ENCODE peak calls at places on chromosomes 13 and 19, in five cellular contexts. One of them, this sample, is unnamed.
A peak's percentile ranks its signal among the peaks of the same experiment; 100 is the strongest.

GRCh38 chr19:22595918-22596341 is 38.2 kb upstream of the ZNF492 start:
- DNase-seq in ovary: peak; percentile 71
- DNase-seq in transverse colon: no peak
- DNase-seq in GM12878: no peak
- DNase-seq in A549: no peak
- DNase-seq in this sample: no peak

GRCh38 chr19:43316591-43317319 is 36.7 kb upstream of the CD177 start:
- DNase-seq in transverse colon: peak; percentile 26
- DNase-seq in GM12878: no peak
- DNase-seq in A549: peak; percentile 32
- DNase-seq in ovary: no peak
- DNase-seq in this sample: no peak

GRCh38 chr13:42707003-42707402 is 74.4 kb upstream of the FAM216B start:
- DNase-seq in transverse colon: no peak
- DNase-seq in A549: no peak
- DNase-seq in ovary: no peak
- DNase-seq in GM12878: no peak
- DNase-seq in this sample: no peak

GRCh38 chr19:10074153-10074552 is 12.0 kb upstream of the SHFL start:
- DNase-seq in A549: no peak
- DNase-seq in transverse colon: no peak
- DNase-seq in GM12878: no peak
- DNase-seq in ovary: no peak
- DNase-seq in this sample: no peak

GRCh38 chr13:65275838-65276630 is 1954.1 kb downstream of the PCDH9 start:
- DNase-seq in ovary: no peak
- DNase-seq in GM12878: no peak
- DNase-seq in A549: no peak
- DNase-seq in transverse colon: no peak
- DNase-seq in this sample: no peak

GRCh38 chr19:42512743-42513304 is 15.5 kb downstream of the CEACAM1 start:
- DNase-seq in A549: no peak
- DNase-seq in GM12878: peak; percentile 71
- DNase-seq in transverse colon: no peak
- DNase-seq in ovary: no peak
- DNase-seq in this sample: no peak

GRCh38 chr13:81577601-81578000 is 1236.7 kb upstream of the SPRY2 start:
- DNase-seq in A549: no peak
- DNase-seq in GM12878: no peak
- DNase-seq in ovary: no peak
- DNase-seq in transverse colon: no peak
- DNase-seq in this sample: no peak

GRCh38 chr19:6481541-6482342 is at the start of gene DENND1C:
- DNase-seq in GM12878: peak; percentile 45
- DNase-seq in transverse colon: peak; percentile 66
- DNase-seq in A549: no peak
- DNase-seq in ovary: no peak
- DNase-seq in this sample: no peak

GRCh38 chr13:113403255-113404104 is 39.5 kb upstream of the GRTP1 start:
- DNase-seq in transverse colon: no peak
- DNase-seq in A549: no peak
- DNase-seq in GM12878: no peak
- DNase-seq in ovary: no peak
- DNase-seq in this sample: peak; percentile 71

GRCh38 chr13:23793711-23794110 is 95.5 kb downstream of the MIPEP start:
- DNase-seq in ovary: no peak
- DNase-seq in GM12878: no peak
- DNase-seq in transverse colon: no peak
- DNase-seq in A549: no peak
- DNase-seq in this sample: no peak

GRCh38 chr19:29785955-29786589 is 25.7 kb upstream of the CCNE1 start:
- DNase-seq in ovary: no peak
- DNase-seq in transverse colon: no peak
- DNase-seq in GM12878: no peak
- DNase-seq in A549: no peak
- DNase-seq in this sample: no peak

GRCh38 chr13:52405767-52406494 is at the start of gene THSD1:
- DNase-seq in A549: peak; percentile 40
- DNase-seq in ovary: peak; percentile 34
- DNase-seq in GM12878: no peak
- DNase-seq in transverse colon: peak; percentile 24
- DNase-seq in this sample: peak; percentile 77

GRCh38 chr13:80817979-80818378 is 477.1 kb upstream of the SPRY2 start:
- DNase-seq in A549: no peak
- DNase-seq in ovary: no peak
- DNase-seq in GM12878: no peak
- DNase-seq in transverse colon: no peak
- DNase-seq in this sample: no peak

GRCh38 chr19:28472843-28473242 is 740.1 kb downstream of the UQCRFS1 start:
- DNase-seq in transverse colon: peak; percentile 26
- DNase-seq in A549: no peak
- DNase-seq in GM12878: no peak
- DNase-seq in ovary: no peak
- DNase-seq in this sample: no peak

DNA sequence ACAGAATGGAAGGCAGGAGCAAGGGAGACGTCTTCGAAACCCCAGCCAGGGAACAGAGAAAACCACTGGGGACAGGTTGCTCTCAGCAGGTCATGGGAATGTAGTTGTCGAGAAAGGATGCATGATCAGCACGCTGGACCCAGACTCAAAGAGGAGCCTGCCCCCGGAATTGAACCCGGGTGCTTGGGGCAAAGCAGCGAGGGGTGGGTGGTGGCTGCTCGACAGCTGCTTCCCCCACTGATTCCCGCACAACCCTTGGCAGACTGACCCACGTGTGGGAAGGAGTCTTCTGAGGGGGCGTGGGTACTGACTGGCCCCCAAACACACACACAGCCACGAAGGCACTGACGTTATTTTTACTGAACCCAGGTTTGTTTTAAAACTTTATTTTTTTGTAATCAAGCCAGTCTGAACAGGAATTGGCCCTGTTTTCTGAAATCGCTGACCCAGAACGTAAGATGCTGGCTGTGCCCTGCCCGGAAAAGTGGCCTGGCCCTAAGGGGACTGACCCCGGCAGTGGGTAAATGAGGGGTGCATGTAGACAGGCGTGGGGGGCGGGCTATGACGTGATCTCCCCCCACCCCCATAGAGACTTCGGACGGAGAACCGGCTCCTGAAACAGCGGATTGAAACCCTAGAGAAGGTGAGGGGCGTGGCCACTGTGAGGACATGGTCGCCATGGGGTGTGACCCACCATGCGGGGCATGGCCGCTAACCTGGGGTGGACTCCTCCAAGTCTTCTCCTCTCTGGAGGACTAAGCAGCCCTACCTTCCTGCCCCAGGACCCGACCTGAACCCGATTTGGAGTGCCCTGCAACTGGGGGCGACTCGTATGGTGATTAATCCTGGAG is 18.5 kb downstream of the PRR36 start:
- DNase-seq in ovary: no peak
- DNase-seq in A549: no peak
- DNase-seq in GM12878: no peak
- DNase-seq in transverse colon: no peak
- DNase-seq in this sample: no peak
- TF ChIP-seq EP300 in ovary: no peak
- TF ChIP-seq EP300 in A549: no peak
- TF ChIP-seq EP300 in GM12878: no peak
- TF ChIP-seq EP300 in transverse colon: no peak
- TF ChIP-seq EP300 in this sample: no peak

GRCh38 chr19:7940841-7941240 is 2.6 kb downstream of the TIMM44 start:
- DNase-seq in ovary: no peak
- DNase-seq in A549: no peak
- DNase-seq in transverse colon: no peak
- DNase-seq in GM12878: no peak
- DNase-seq in this sample: no peak

GRCh38 chr19:7941895-7942596 is 1.4 kb downstream of the TIMM44 start:
- DNase-seq in GM12878: no peak
- DNase-seq in ovary: no peak
- DNase-seq in A549: no peak
- DNase-seq in transverse colon: no peak
- DNase-seq in this sample: no peak

GRCh38 chr19:7942981-7943443 is 454 bp downstream of the TIMM44 start:
- DNase-seq in ovary: no peak
- DNase-seq in A549: no peak
- DNase-seq in GM12878: no peak
- DNase-seq in transverse colon: no peak
- DNase-seq in this sample: peak; percentile 80

GRCh38 chr19:7944177-7944761 is 803 bp upstream of the TIMM44 start:
- DNase-seq in GM12878: peak; percentile 58
- DNase-seq in A549: peak; percentile 76
- DNase-seq in ovary: peak; percentile 82
- DNase-seq in transverse colon: peak; percentile 91
- DNase-seq in this sample: peak; percentile 91

GRCh38 chr19:7943444-7944176 is at the start of gene TIMM44:
- DNase-seq in ovary: peak; percentile 98
- DNase-seq in GM12878: peak; percentile 97
- DNase-seq in A549: peak; percentile 86
- DNase-seq in transverse colon: peak; percentile 99
- DNase-seq in this sample: peak; percentile 100
- TF ChIP-seq EP300 in ovary: peak; percentile 75
- TF ChIP-seq EP300 in GM12878: no peak
- TF ChIP-seq EP300 in A549: no peak
- TF ChIP-seq EP300 in transverse colon: no peak
- TF ChIP-seq EP300 in this sample: no peak

DNA sequence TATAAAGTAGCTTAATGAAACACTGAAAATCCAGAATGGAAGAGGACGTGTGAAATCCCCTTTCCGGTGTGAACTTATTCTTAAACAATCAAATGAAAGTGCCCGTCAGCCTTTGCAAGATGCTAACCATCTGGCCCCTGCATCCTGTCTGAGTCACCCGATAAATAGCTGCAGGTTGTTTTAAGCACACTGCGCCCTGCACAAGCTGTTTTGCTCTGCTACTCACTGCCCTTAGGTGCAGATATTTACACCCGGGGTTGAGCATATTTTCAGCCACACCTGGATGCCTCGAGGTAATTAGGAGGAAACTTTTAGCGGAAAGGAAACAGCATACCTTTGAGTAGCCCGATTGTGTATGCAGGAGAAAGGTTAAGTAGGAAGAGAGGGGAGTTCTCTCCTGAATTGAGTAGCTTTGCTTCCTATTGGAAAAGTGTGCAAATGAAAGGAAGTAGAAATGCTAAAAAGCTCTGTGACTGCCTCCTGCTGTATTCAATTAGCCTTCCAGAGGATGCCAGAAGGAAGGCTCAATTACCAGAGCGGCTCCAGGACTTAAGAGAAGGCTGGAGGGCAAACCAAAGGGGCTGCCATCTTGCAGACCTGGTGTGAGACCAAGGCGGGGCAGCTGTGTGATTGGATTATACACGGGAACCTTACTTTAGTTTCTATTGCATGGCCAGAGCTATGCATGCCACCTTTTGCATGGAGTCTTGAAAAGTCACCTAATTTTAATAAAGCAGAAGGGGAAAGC is 42.5 kb downstream of the IRS2 start:
- DNase-seq in A549: peak; percentile 6
- DNase-seq in transverse colon: peak; percentile 56
- DNase-seq in ovary: peak; percentile 46
- DNase-seq in GM12878: no peak
- DNase-seq in this sample: no peak
- TF ChIP-seq EP300 in A549: no peak
- TF ChIP-seq EP300 in transverse colon: no peak
- TF ChIP-seq EP300 in ovary: no peak
- TF ChIP-seq EP300 in GM12878: no peak
- TF ChIP-seq EP300 in this sample: no peak

DNA sequence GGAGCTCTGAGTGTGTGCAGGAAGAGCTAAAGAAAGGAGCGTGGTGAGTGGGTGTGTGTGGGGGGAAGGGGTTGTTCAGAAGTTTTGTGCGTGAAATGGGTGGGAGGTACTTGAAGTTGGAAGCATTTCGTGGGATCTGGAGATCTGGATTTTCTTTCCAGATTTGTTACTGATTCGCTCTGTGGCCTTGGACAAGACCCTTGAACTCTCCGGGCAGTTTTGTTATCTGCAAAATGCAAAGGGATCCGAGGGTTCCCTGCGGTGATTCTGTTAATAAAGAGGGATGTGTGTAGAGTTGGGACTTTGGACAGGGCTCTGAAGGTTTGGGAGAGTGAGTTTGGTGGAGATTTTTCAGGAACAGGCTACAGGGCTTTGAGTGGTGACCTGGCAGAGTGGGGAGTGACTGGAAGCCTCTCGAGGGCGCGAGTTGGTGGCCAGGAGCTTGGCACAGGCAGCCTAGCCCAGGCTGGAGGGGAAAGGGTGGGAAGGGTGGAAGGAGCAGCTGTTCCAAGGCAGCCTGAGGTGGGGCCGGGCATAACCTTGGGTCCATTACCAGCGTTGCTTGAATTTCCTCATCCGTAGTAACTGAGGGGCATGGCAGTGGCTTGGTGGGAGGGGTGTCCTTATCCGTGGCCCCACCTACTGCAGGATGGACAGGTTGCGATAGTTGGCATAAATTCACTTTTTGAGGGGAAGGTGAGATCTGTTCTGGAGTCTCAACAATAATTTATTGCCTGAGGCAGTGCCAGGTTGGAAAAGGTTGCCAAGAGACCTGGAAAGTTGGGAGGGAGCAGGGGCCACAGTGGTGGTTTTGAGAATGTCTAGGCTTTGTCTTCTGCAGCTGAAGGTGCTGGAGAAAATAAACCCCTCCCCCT is 2.1 kb downstream of the ACTN4 start:
- DNase-seq in ovary: no peak
- DNase-seq in GM12878: no peak
- DNase-seq in transverse colon: peak; percentile 86
- DNase-seq in A549: peak; percentile 89
- DNase-seq in this sample: no peak
- TF ChIP-seq EP300 in ovary: no peak
- TF ChIP-seq EP300 in GM12878: no peak
- TF ChIP-seq EP300 in transverse colon: no peak
- TF ChIP-seq EP300 in A549: no peak
- TF ChIP-seq EP300 in this sample: no peak

DNA sequence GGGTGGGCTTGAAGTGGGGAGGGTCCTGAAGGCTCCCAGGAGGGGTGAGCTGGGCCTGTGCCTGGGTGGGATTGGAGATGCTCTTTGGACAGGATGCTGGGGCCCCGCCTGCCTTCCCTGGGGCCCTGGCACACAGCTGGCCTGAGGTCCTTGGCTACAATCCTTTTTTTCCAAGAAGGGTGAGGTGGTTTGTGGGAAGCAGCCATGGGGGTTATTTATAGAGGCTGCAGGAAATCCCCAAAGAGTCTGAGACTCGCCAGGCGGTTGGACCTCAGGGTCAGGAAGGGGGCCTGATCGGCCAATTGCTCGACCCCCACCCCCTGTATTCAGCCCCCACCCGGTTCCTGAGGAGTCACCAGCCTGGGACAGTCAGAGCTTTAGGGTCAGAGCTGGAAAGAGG is 10.0 kb downstream of the GTPBP3 start:
- DNase-seq in ovary: no peak
- DNase-seq in transverse colon: no peak
- DNase-seq in GM12878: no peak
- DNase-seq in A549: no peak
- DNase-seq in this sample: no peak
- TF ChIP-seq EP300 in ovary: no peak
- TF ChIP-seq EP300 in transverse colon: peak; percentile 20
- TF ChIP-seq EP300 in GM12878: no peak
- TF ChIP-seq EP300 in A549: no peak
- TF ChIP-seq EP300 in this sample: no peak